ENCODE peak calls at places on chromosome 14, in eight cellular contexts. B is cardiac muscle cell; Z is right cardiac atrium; Y is stimulated activated CD4-positive, alpha-beta T cell treated with anti-CD3 and anti-CD28 coated beads, Interleukin-4, amount 100 ng/mL, for 1 hour; W is IMR-90; P is fibroblast of lung; X is HEK293T; C is Right ventricle myocardium superior. Q is an unnamed sample.

GRCh38 chr14:20692111-20692751 is 3.7 kb downstream of the ANG start:
- DNase-seq in B (no peak), Z (no peak), Y (no peak), W (no peak), P (no peak), X (no peak), C (no peak), Q (peak)

GRCh38 chr14:68894802-68895201 is 84.3 kb downstream of the ACTN1 start:
- DNase-seq in B (peak), Z (no peak), Y (no peak), W (peak), P (peak), X (no peak), C (no peak), Q (no peak)

GRCh38 chr14:61343991-61344405 is 22.6 kb downstream of the PRKCH start:
- DNase-seq in B (no peak), Z (no peak), Y (no peak), W (no peak), P (no peak), X (no peak), C (no peak), Q (peak)

GRCh38 chr14:64500088-64500487 is 3.5 kb downstream of the ZBTB25 start:
- DNase-seq in B (no peak), Z (no peak), Y (no peak), W (no peak), P (no peak), X (no peak), C (no peak), Q (no peak)

GRCh38 chr14:75494898-75495297 is 27.4 kb upstream of the BATF start:
- DNase-seq in B (no peak), Z (no peak), Y (no peak), W (no peak), P (no peak), X (no peak), C (no peak), Q (no peak)

GRCh38 chr14:49861923-49862673 is 9.5 kb upstream of the NEMF start:
- DNase-seq in B (peak), Z (peak), Y (peak), W (peak), P (peak), X (peak), C (peak), Q (peak)

GRCh38 chr14:78135450-78135891 is 34.7 kb upstream of the NRXN3 start:
- DNase-seq in B (no peak), Z (no peak), Y (no peak), W (no peak), P (peak), X (no peak), C (no peak), Q (no peak)

GRCh38 chr14:23532658-23533057 is 18.9 kb downstream of the ZFHX2 start:
- DNase-seq in B (no peak), Z (no peak), Y (no peak), W (no peak), P (no peak), X (no peak), C (no peak), Q (no peak)

GRCh38 chr14:37263656-37264236 is 66.0 kb downstream of the MIPOL1 start:
- DNase-seq in B (peak), Z (no peak), Y (no peak), W (peak), P (no peak), X (no peak), C (no peak), Q (no peak)

GRCh38 chr14:36556811-36557433 is 25.5 kb downstream of the NKX2-8 start:
- DNase-seq in B (peak), Z (no peak), Y (peak), W (peak), P (peak), X (peak), C (no peak), Q (no peak)

GRCh38 chr14:101862177-101862576 is 100.7 kb downstream of the PPP2R5C start:
- DNase-seq in B (peak), Z (no peak), Y (no peak), W (peak), P (peak), X (no peak), C (no peak), Q (no peak)

GRCh38 chr14:59123526-59123925 is 64.9 kb upstream of the DAAM1 start:
- DNase-seq in B (peak), Z (no peak), Y (no peak), W (peak), P (no peak), X (no peak), C (no peak), Q (no peak)

GRCh38 chr14:20988717-20989116 is 1.1 kb upstream of the METTL17 start:
- DNase-seq in B (no peak), Z (no peak), Y (no peak), W (no peak), P (no peak), X (no peak), C (no peak), Q (no peak)

Q was measured in trophoblast cell.